ENCODE peak calls at places on chromosome 7, in six cellular contexts. C, K, V, J, M and H are unnamed samples.

GRCh38 chr7:27175005-27175625 is 995 bp upstream of the HOXA10 start:
- DNase-seq in C (no peak), K (no peak), V (peak), J (no peak), M (no peak), H (no peak)

GRCh38 chr7:93758621-93759020 is 131.9 kb downstream of the TFPI2 start:
- DNase-seq in C (no peak), K (no peak), V (no peak), J (no peak), M (no peak), H (no peak)

GRCh38 chr7:130921391-130922180 is 187.6 kb upstream of the KLF14 start:
- DNase-seq in C (no peak), K (no peak), V (peak), J (no peak), M (peak), H (peak)

GRCh38 chr7:128409435-128410091 is at the start of gene IMPDH1:
- DNase-seq in C (peak), K (peak), V (no peak), J (peak), M (peak), H (peak)

GRCh38 chr7:158276414-158277218 is 311.0 kb downstream of the PTPRN2 start:
- DNase-seq in C (no peak), K (no peak), V (no peak), J (no peak), M (no peak), H (no peak)

GRCh38 chr7:73773700-73774517 is 3.8 kb upstream of the CLDN3 start:
- DNase-seq in C (no peak), K (no peak), V (peak), J (no peak), M (no peak), H (no peak)

GRCh38 chr7:73811760-73812168 is 19.0 kb upstream of the CLDN4 start:
- DNase-seq in C (peak), K (no peak), V (peak), J (peak), M (peak), H (peak)

GRCh38 chr7:142669074-142669654 is 80.1 kb upstream of the PRSS1 start:
- DNase-seq in C (no peak), K (no peak), V (peak), J (peak), M (no peak), H (no peak)

GRCh38 chr7:119132439-119132838 is 907.9 kb downstream of the ANKRD7 start:
- DNase-seq in C (no peak), K (no peak), V (no peak), J (no peak), M (no peak), H (no peak)

GRCh38 chr7:84247591-84247990 is 53.0 kb upstream of the SEMA3A start:
- DNase-seq in C (no peak), K (no peak), V (no peak), J (no peak), M (no peak), H (no peak)

GRCh38 chr7:100571829-100572116 is 1.9 kb downstream of the SAP25 start:
- DNase-seq in C (no peak), K (no peak), V (no peak), J (no peak), M (no peak), H (no peak)

GRCh38 chr7:148402159-148402558 is 188.4 kb upstream of the C7orf33 start:
- DNase-seq in C (no peak), K (peak), V (no peak), J (no peak), M (no peak), H (no peak)